ENCODE peak calls at places on chromosome 3, in ten cellular contexts. H, A, P, R, W, K, Y, I, G and J are unnamed samples.

GRCh38 chr3:159128628-159129027 is 326.8 kb downstream of the MFSD1 start:
- DNase-seq in P (peak; percentile 84), I (no peak), K (peak; percentile 74), G (no peak), A (peak; percentile 65), W (no peak), H (no peak), R (no peak), Y (no peak), J (no peak)

GRCh38 chr3:13484861-13485590 is 4.9 kb downstream of the HDAC11 start:
- DNase-seq in I (peak; percentile 83), R (peak; percentile 80), A (peak; percentile 74), G (peak; percentile 92), H (peak; percentile 81), K (peak; percentile 77), Y (no peak), P (no peak), W (no peak), J (no peak)

GRCh38 chr3:194886836-194887235 is 201.2 kb downstream of the FAM43A start:
- DNase-seq in K (no peak), W (no peak), A (no peak), R (no peak), G (no peak), I (no peak), P (no peak), H (no peak), Y (no peak), J (no peak)

GRCh38 chr3:17810759-17811158 is 68.3 kb upstream of the TBC1D5 start:
- DNase-seq in K (peak; percentile 83), A (peak; percentile 21), I (no peak), P (peak; percentile 70), Y (no peak), R (no peak), H (no peak), G (no peak), W (no peak), J (no peak)

GRCh38 chr3:10173095-10173925 is 8.6 kb downstream of the IRAK2 start:
- DNase-seq in I (no peak), R (no peak), K (peak; percentile 45), G (no peak), H (no peak), Y (no peak), P (peak; percentile 56), W (no peak), A (no peak), J (no peak)

GRCh38 chr3:3200632-3201212 is 21.2 kb upstream of the CRBN start:
- DNase-seq in P (peak; percentile 82), I (peak; percentile 38), K (peak; percentile 72), A (peak; percentile 74), H (no peak), W (no peak), Y (peak; percentile 58), R (no peak), G (peak; percentile 66), J (peak; percentile 39)

GRCh38 chr3:78519281-78519680 is 1248.5 kb downstream of the ROBO1 start:
- DNase-seq in I (no peak), G (no peak), R (no peak), K (no peak), H (no peak), W (no peak), A (peak; percentile 11), Y (no peak), P (no peak), J (no peak)

GRCh38 chr3:40073310-40074007 is 236.0 kb upstream of the EIF1B start:
- DNase-seq in G (no peak), W (no peak), R (no peak), I (no peak), P (no peak), Y (no peak), A (no peak), K (peak; percentile 4), H (no peak), J (no peak)

GRCh38 chr3:186852994-186853393 is 10.5 kb downstream of the ADIPOQ start:
- DNase-seq in I (no peak), W (no peak), K (no peak), Y (no peak), G (no peak), A (no peak), R (no peak), H (no peak), P (no peak), J (no peak)

GRCh38 chr3:184359610-184360009 is 1.8 kb downstream of the CLCN2 start:
- DNase-seq in A (no peak), I (no peak), W (no peak), H (no peak), R (no peak), K (no peak), P (no peak), Y (no peak), G (no peak), J (no peak)
- H3K4me3 ChIP-seq in A (no peak overlapping the region), I (no peak overlapping the region), W (no peak overlapping the region), H (no peak overlapping the region), R (no peak overlapping the region), K (no peak overlapping the region), P (no peak overlapping the region), Y (peak overlapping the region; percentile 72), G (no peak overlapping the region), J (no peak overlapping the region)

GRCh38 chr3:44442591-44443309 is 34.7 kb downstream of the ZNF445 start:
- DNase-seq in W (no peak), K (no peak), A (no peak), G (no peak), R (no peak), H (no peak), P (no peak), I (no peak), Y (no peak), J (no peak)
- H3K36me3 ChIP-seq in W (no peaks in the 10 kb centered on the region), K (peaks cover 37% of the 10 kb centered on the region), A (peaks cover 33% of the 10 kb centered on the region), G (no peaks in the 10 kb centered on the region), R (peaks cover 7% of the 10 kb centered on the region), H (peaks cover 33% of the 10 kb centered on the region), P (peaks cover 14% of the 10 kb centered on the region), I (peaks cover 38% of the 10 kb centered on the region), Y (peaks cover 44% of the 10 kb centered on the region), J (peaks cover 33% of the 10 kb centered on the region)

DNA sequence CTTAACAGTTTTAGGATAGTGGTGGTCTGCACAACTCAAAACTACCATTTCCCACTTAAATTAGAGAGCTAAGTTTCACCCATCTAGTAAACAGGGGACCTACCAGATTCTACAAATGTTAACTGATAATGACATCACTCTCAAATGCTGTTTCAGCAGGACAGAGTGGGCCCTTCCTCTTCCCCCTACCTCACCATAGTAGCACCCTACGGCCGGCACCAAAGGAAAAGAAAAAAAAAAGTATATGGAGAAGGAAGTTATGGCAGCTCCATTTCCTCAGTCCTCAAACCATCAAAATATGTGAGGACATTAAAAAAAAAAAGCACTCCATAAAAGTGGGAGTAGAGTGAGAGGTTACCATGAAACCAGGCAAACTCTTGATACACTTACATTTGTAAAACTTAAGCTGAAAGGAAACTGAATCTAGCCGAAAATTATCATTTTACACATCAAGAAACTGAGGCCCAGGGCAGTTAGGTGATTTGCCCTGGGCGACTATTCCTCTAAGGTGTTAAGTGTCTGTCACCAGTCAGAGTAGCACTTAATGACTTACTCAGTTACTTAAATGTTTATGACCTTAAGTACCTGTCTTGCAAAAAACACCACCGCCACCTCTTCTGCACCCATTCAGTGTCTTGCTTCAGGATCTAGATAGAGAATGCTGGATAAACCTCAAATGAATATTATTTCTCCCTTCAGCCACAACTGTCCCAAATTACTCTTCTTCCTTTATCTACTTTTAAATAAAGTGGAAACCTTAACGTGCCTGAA is 2.7 kb downstream of the MSL2 start:
- DNase-seq in Y (no peak), H (no peak), K (peak; percentile 22), W (no peak), P (peak; percentile 38), R (no peak), G (no peak), I (peak; percentile 18), A (no peak), J (no peak)
- H3K4me3 ChIP-seq in Y (peak overlapping the region; percentile 69), H (peak overlapping the region; percentile 76), K (peak overlapping the region; percentile 100), W (peak overlapping the region; percentile 83), P (peak overlapping the region; percentile 95), R (peak overlapping the region; percentile 76), G (peak overlapping the region; percentile 87), I (peak overlapping the region; percentile 83), A (peak overlapping the region; percentile 96), J (peak overlapping the region; percentile 83)

DNA sequence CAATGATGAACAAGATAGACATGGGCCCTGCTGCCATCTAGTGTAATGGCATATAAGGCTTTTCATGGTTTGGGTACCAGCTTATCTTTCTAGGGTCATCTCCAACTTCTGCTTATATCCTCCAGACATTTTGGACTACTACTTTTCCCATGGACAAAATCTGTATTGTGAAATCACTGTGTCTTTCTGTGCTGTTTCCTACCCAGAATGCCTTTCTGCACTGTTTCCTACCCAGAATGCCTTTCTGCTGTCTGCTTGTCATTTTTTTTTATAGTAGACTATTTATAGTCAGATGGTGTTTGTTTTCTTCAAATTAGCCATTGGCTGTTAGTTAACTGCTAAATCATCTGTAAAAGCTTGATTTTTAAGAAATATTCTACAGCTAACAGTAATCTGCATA is 20.1 kb downstream of the VPS8 start:
- DNase-seq in G (no peak), A (no peak), W (no peak), P (no peak), K (no peak), R (no peak), Y (no peak), I (no peak), H (no peak), J (no peak)
- H3K36me3 ChIP-seq in G (no peaks in the 10 kb centered on the region), A (peaks cover 25% of the 10 kb centered on the region), W (peaks cover 8% of the 10 kb centered on the region), P (peaks cover 17% of the 10 kb centered on the region), K (peaks cover 13% of the 10 kb centered on the region), R (no peaks in the 10 kb centered on the region), Y (peaks cover 9% of the 10 kb centered on the region), I (peaks cover 42% of the 10 kb centered on the region), H (peaks cover 6% of the 10 kb centered on the region), J (peaks cover 6% of the 10 kb centered on the region)